ENCODE peak calls at places on chromosome 1, in four cellular contexts. One of them, this sample, is unnamed.

GRCh38 chr1:29122662-29122986 is 1.1 kb downstream of the TMEM200B start:
- DNase-seq in heart left ventricle: peak; percentile 70
- DNase-seq in adrenal gland: peak; percentile 60
- DNase-seq in tibial artery: peak; percentile 92
- DNase-seq in this sample: peak; percentile 70

GRCh38 chr1:59199147-59199546 is 97.7 kb upstream of the FGGY start:
- DNase-seq in heart left ventricle: no peak
- DNase-seq in tibial artery: no peak
- DNase-seq in adrenal gland: no peak
- DNase-seq in this sample: no peak

GRCh38 chr1:91020967-91021685 is 709 bp downstream of the ZNF644 start:
- DNase-seq in adrenal gland: peak; percentile 82
- DNase-seq in tibial artery: peak; percentile 81
- DNase-seq in heart left ventricle: peak; percentile 61
- DNase-seq in this sample: peak; percentile 83

GRCh38 chr1:209883341-209883971 is 54.6 kb upstream of the SYT14 start:
- DNase-seq in tibial artery: no peak
- DNase-seq in adrenal gland: no peak
- DNase-seq in heart left ventricle: no peak
- DNase-seq in this sample: no peak

GRCh38 chr1:45945426-45945825 is 142.0 kb downstream of the MAST2 start:
- DNase-seq in tibial artery: no peak
- DNase-seq in adrenal gland: peak; percentile 85
- DNase-seq in heart left ventricle: no peak
- DNase-seq in this sample: no peak

GRCh38 chr1:91622586-91622985 is 121.9 kb downstream of the CDC7 start:
- DNase-seq in tibial artery: peak; percentile 95
- DNase-seq in adrenal gland: peak; percentile 88
- DNase-seq in heart left ventricle: peak; percentile 67
- DNase-seq in this sample: no peak

GRCh38 chr1:198876371-198876871 is 237.6 kb downstream of the PTPRC start:
- DNase-seq in tibial artery: no peak
- DNase-seq in heart left ventricle: no peak
- DNase-seq in adrenal gland: no peak
- DNase-seq in this sample: no peak

GRCh38 chr1:244210884-244211558 is 159.9 kb downstream of the ZBTB18 start:
- DNase-seq in heart left ventricle: no peak
- DNase-seq in tibial artery: no peak
- DNase-seq in adrenal gland: no peak
- DNase-seq in this sample: no peak

GRCh38 chr1:21906173-21907078 is 30.7 kb downstream of the HSPG2 start:
- DNase-seq in tibial artery: peak; percentile 96
- DNase-seq in adrenal gland: peak; percentile 59
- DNase-seq in heart left ventricle: peak; percentile 73
- DNase-seq in this sample: peak; percentile 72

GRCh38 chr1:83860506-83861221 is 138.3 kb downstream of the TTLL7 start:
- DNase-seq in heart left ventricle: peak; percentile 81
- DNase-seq in adrenal gland: peak; percentile 87
- DNase-seq in tibial artery: peak; percentile 86
- DNase-seq in this sample: peak; percentile 93

GRCh38 chr1:232227171-232227740 is 402.7 kb downstream of the SIPA1L2 start:
- DNase-seq in adrenal gland: no peak
- DNase-seq in heart left ventricle: no peak
- DNase-seq in tibial artery: no peak
- DNase-seq in this sample: no peak

GRCh38 chr1:41637367-41637766 is 152.9 kb upstream of the EDN2 start:
- DNase-seq in heart left ventricle: no peak
- DNase-seq in adrenal gland: no peak
- DNase-seq in tibial artery: no peak
- DNase-seq in this sample: no peak

GRCh38 chr1:39671433-39671792 is 494 bp downstream of the NT5C1A start:
- DNase-seq in adrenal gland: peak; percentile 30
- DNase-seq in tibial artery: peak; percentile 79
- DNase-seq in heart left ventricle: peak; percentile 82
- DNase-seq in this sample: no peak

GRCh38 chr1:50023292-50024159 is at the start of gene AGBL4:
- DNase-seq in adrenal gland: peak; percentile 38
- DNase-seq in heart left ventricle: peak; percentile 37
- DNase-seq in tibial artery: no peak
- DNase-seq in this sample: peak; percentile 85

GRCh38 chr1:226063362-226064167 is 1.0 kb downstream of the H3-3A start:
- DNase-seq in tibial artery: peak; percentile 78
- DNase-seq in adrenal gland: peak; percentile 64
- DNase-seq in heart left ventricle: peak; percentile 62
- DNase-seq in this sample: peak; percentile 72

GRCh38 chr1:99503276-99503747 is 142.6 kb upstream of the PALMD start:
- DNase-seq in tibial artery: no peak
- DNase-seq in heart left ventricle: no peak
- DNase-seq in adrenal gland: no peak
- DNase-seq in this sample: no peak

GRCh38 chr1:10236405-10237156 is 26.2 kb downstream of the KIF1B start:
- DNase-seq in adrenal gland: no peak
- DNase-seq in heart left ventricle: no peak
- DNase-seq in tibial artery: no peak
- DNase-seq in this sample: no peak

GRCh38 chr1:46413596-46413985 is 19.5 kb downstream of the FAAH start:
- DNase-seq in heart left ventricle: no peak
- DNase-seq in tibial artery: no peak
- DNase-seq in adrenal gland: no peak
- DNase-seq in this sample: no peak

GRCh38 chr1:44208216-44208615 is 5.1 kb upstream of the DMAP1 start:
- DNase-seq in heart left ventricle: no peak
- DNase-seq in adrenal gland: no peak
- DNase-seq in tibial artery: no peak
- DNase-seq in this sample: no peak

GRCh38 chr1:23634840-23635642 is 56.6 kb upstream of the RPL11 start:
- DNase-seq in heart left ventricle: peak; percentile 62
- DNase-seq in tibial artery: peak; percentile 77
- DNase-seq in adrenal gland: peak; percentile 55
- DNase-seq in this sample: no peak

GRCh38 chr1:204941415-204942338 is 71.0 kb downstream of the NFASC start:
- DNase-seq in heart left ventricle: peak; percentile 60
- DNase-seq in adrenal gland: peak; percentile 61
- DNase-seq in tibial artery: no peak
- DNase-seq in this sample: peak; percentile 75

GRCh38 chr1:109881906-109882287 is 28.8 kb upstream of the CSF1 start:
- DNase-seq in heart left ventricle: no peak
- DNase-seq in tibial artery: peak; percentile 54
- DNase-seq in adrenal gland: no peak
- DNase-seq in this sample: no peak

GRCh38 chr1:170661646-170662411 is 2.1 kb upstream of the PRRX1 start:
- DNase-seq in adrenal gland: no peak
- DNase-seq in tibial artery: peak; percentile 81
- DNase-seq in heart left ventricle: no peak
- DNase-seq in this sample: no peak

GRCh38 chr1:213162338-213162737 is 111.3 kb downstream of the RPS6KC1 start:
- DNase-seq in tibial artery: peak; percentile 72
- DNase-seq in heart left ventricle: no peak
- DNase-seq in adrenal gland: peak; percentile 82
- DNase-seq in this sample: no peak

GRCh38 chr1:201914456-201915235 is 25.9 kb downstream of the SHISA4 start:
- DNase-seq in heart left ventricle: no peak
- DNase-seq in tibial artery: no peak
- DNase-seq in adrenal gland: no peak
- DNase-seq in this sample: no peak

GRCh38 chr1:156117414-156118174 is 3.1 kb downstream of the LMNA start:
- DNase-seq in heart left ventricle: no peak
- DNase-seq in adrenal gland: no peak
- DNase-seq in tibial artery: no peak
- DNase-seq in this sample: no peak

GRCh38 chr1:156120318-156120717 is 5.8 kb downstream of the LMNA start:
- DNase-seq in tibial artery: no peak
- DNase-seq in heart left ventricle: no peak
- DNase-seq in adrenal gland: no peak
- DNase-seq in this sample: no peak

GRCh38 chr1:156115514-156116374 is 1.2 kb downstream of the LMNA start:
- DNase-seq in heart left ventricle: peak; percentile 72
- DNase-seq in adrenal gland: peak; percentile 84
- DNase-seq in tibial artery: peak; percentile 87
- DNase-seq in this sample: peak; percentile 83

GRCh38 chr1:156119503-156120209 is 5.1 kb downstream of the LMNA start:
- DNase-seq in adrenal gland: peak; percentile 74
- DNase-seq in heart left ventricle: no peak
- DNase-seq in tibial artery: peak; percentile 86
- DNase-seq in this sample: no peak

GRCh38 chr1:156118175-156118868 is 3.8 kb downstream of the LMNA start:
- DNase-seq in adrenal gland: peak; percentile 78
- DNase-seq in tibial artery: peak; percentile 90
- DNase-seq in heart left ventricle: peak; percentile 74
- DNase-seq in this sample: peak; percentile 80
- H3K4me1 ChIP-seq in adrenal gland: peaks cover 80% of the 10 kb centered on the region
- H3K4me1 ChIP-seq in tibial artery: peaks cover 55% of the 10 kb centered on the region
- H3K4me1 ChIP-seq in heart left ventricle: peaks cover 76% of the 10 kb centered on the region
- H3K4me1 ChIP-seq in this sample: peaks cover 74% of the 10 kb centered on the region

DNA sequence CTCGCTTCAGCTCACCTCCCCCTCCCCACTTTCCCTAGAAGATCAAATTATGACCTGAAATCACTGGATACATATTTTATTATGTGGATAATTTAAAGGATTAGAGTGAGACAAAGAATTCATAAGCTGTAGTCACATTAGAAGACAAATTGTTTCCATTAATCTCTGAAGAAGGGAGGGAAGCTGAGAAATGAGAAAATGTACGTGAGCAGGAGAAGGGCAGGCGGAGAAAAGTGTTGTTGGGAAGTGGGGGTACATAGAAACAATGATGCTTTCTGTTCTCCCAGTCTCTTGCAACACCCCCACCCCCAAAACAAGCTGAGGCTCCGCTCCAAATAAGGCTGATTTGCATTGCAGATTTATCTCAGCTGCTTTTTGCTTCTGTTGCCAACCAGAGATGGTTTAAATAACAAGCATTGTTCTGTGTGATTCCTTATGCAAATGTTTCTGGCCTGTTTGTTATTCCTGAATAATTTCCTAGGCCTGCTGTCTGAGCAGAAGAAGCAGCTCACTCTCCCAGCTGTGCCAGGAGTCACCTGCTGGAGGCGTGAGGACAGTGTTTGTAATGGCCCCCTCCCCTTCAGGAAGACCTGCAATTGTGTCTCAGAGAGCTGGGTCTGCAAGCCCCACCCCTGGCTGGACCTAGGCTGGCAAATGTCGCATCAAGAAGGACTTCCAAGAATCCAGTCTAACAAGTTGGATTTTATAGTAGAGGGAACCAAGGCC is 121.8 kb upstream of the TNR start:
- DNase-seq in heart left ventricle: no peak
- DNase-seq in adrenal gland: no peak
- DNase-seq in tibial artery: no peak
- DNase-seq in this sample: no peak
- H3K4me1 ChIP-seq in heart left ventricle: no peaks in the 10 kb centered on the region
- H3K4me1 ChIP-seq in adrenal gland: no peaks in the 10 kb centered on the region
- H3K4me1 ChIP-seq in tibial artery: no peaks in the 10 kb centered on the region
- H3K4me1 ChIP-seq in this sample: no peaks in the 10 kb centered on the region

GRCh38 chr1:159177273-159177907 is 6.0 kb downstream of the CADM3 start:
- DNase-seq in tibial artery: no peak
- DNase-seq in heart left ventricle: peak; percentile 44
- DNase-seq in adrenal gland: peak; percentile 56
- DNase-seq in this sample: no peak
- H3K4me1 ChIP-seq in tibial artery: no peaks in the 10 kb centered on the region
- H3K4me1 ChIP-seq in heart left ventricle: peaks cover 4% of the 10 kb centered on the region
- H3K4me1 ChIP-seq in adrenal gland: no peaks in the 10 kb centered on the region
- H3K4me1 ChIP-seq in this sample: no peaks in the 10 kb centered on the region

DNA sequence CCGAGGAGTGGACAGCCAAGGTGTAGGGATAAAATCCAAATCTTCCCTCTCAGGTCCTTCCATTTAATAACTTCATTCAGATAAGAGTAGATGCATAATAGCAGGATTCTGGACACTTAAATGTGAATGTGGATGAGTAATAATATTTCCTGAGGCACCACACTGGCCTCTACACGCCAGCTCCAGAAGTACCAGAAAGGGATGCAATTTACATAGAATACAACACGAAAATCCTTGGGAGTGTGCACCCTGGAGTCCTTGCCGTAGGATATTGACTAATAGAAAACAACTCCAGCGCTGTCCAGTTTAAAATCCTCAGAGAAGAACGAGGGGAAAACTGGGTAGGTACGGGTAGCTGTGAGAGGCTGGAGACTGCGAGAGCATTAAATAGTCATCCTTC is 6.9 kb downstream of the PLXNA2 start:
- DNase-seq in adrenal gland: no peak
- DNase-seq in tibial artery: no peak
- DNase-seq in heart left ventricle: no peak
- DNase-seq in this sample: no peak
- H3K4me1 ChIP-seq in adrenal gland: peaks cover 14% of the 10 kb centered on the region
- H3K4me1 ChIP-seq in tibial artery: peaks cover 90% of the 10 kb centered on the region
- H3K4me1 ChIP-seq in heart left ventricle: peaks cover 98% of the 10 kb centered on the region
- H3K4me1 ChIP-seq in this sample: peaks cover 86% of the 10 kb centered on the region